ENCODE peak calls at places on chromosomes 13 and 19, in seven cellular contexts. A, P, D, X, L, F and M are unnamed samples.

GRCh38 chr13:107669356-107669755 is 546.0 kb downstream of the LIG4 start:
- DNase-seq in D (no peak), A (peak), F (no peak), P (no peak), L (no peak), X (no peak), M (no peak)

GRCh38 chr13:39527961-39528720 is 74.9 kb downstream of the LHFPL6 start:
- DNase-seq in X (peak), P (no peak), L (no peak), A (peak), F (peak), D (no peak), M (peak)

GRCh38 chr19:49019242-49019932 is 2.5 kb upstream of the LHB start:
- DNase-seq in D (peak), X (peak), L (peak), F (peak), A (peak), P (peak), M (no peak)

GRCh38 chr19:8629996-8630683 is at the start of gene NFILZ:
- DNase-seq in L (no peak), A (no peak), X (no peak), F (no peak), D (no peak), P (no peak), M (no peak)

GRCh38 chr13:66831317-66831716 is 398.8 kb downstream of the PCDH9 start:
- DNase-seq in X (no peak), A (no peak), D (no peak), F (no peak), P (no peak), L (no peak), M (no peak)

GRCh38 chr13:30047154-30047874 is 196.9 kb upstream of the UBL3 start:
- DNase-seq in P (no peak), X (no peak), D (no peak), L (no peak), F (no peak), A (no peak), M (no peak)

GRCh38 chr19:54481326-54481930 is 8.3 kb upstream of the CDC42EP5 start:
- DNase-seq in D (peak), A (peak), X (peak), F (no peak), L (no peak), P (peak), M (no peak)

GRCh38 chr13:68027311-68027710 is 797.2 kb upstream of the PCDH9 start:
- DNase-seq in D (no peak), L (no peak), F (no peak), X (no peak), A (no peak), P (no peak), M (no peak)

GRCh38 chr19:47102561-47103135 is 10.9 kb downstream of the ZC3H4 start:
- DNase-seq in L (no peak), D (no peak), F (no peak), X (no peak), A (no peak), P (no peak), M (no peak)

GRCh38 chr13:110126391-110126961 is 180.5 kb downstream of the COL4A1 start:
- DNase-seq in P (no peak), X (peak), A (peak), F (peak), L (peak), D (no peak), M (peak)

GRCh38 chr19:30222428-30222873 is 149.7 kb upstream of the ZNF536 start:
- DNase-seq in D (peak), A (no peak), X (no peak), L (no peak), F (no peak), P (peak), M (no peak)

GRCh38 chr13:21240586-21240985 is 64.1 kb downstream of the MRPL57 start:
- DNase-seq in L (no peak), A (peak), X (no peak), P (no peak), F (peak), D (no peak), M (peak)

GRCh38 chr19:31127132-31127967 is 221.9 kb downstream of the TSHZ3 start:
- DNase-seq in A (peak), X (no peak), L (peak), D (no peak), F (peak), P (no peak), M (peak)

GRCh38 chr19:35251456-35251855 is 2.7 kb downstream of the LSR start:
- DNase-seq in X (no peak), P (no peak), L (no peak), F (no peak), D (no peak), A (no peak), M (no peak)

GRCh38 chr13:20405691-20406090 is 120.0 kb downstream of the CRYL1 start:
- DNase-seq in L (no peak), X (peak), F (no peak), A (no peak), P (peak), D (no peak), M (no peak)

GRCh38 chr19:50790365-50790825 is at the start of gene ACP4:
- DNase-seq in X (no peak), L (no peak), D (no peak), P (no peak), F (no peak), A (no peak), M (no peak)

GRCh38 chr19:55485439-55486011 is 537 bp downstream of the NAT14 start:
- DNase-seq in L (no peak), X (no peak), D (no peak), F (no peak), A (no peak), P (no peak), M (no peak)

GRCh38 chr19:49421039-49421877 is 2.0 kb downstream of the PTH2 start:
- DNase-seq in F (peak), D (peak), A (peak), X (peak), L (peak), P (peak), M (no peak)

GRCh38 chr13:53165201-53165600 is 136.6 kb downstream of the OLFM4 start:
- DNase-seq in F (no peak), X (no peak), P (no peak), A (no peak), L (no peak), D (no peak), M (no peak)

GRCh38 chr19:45767410-45767880 is 1.6 kb downstream of the SIX5 start:
- DNase-seq in L (peak), D (peak), F (peak), A (peak), P (peak), X (peak), M (peak)

GRCh38 chr19:3408996-3409345 is 42.6 kb downstream of the NFIC start:
- DNase-seq in A (no peak), D (no peak), L (no peak), P (no peak), F (no peak), X (no peak), M (no peak)

DNA sequence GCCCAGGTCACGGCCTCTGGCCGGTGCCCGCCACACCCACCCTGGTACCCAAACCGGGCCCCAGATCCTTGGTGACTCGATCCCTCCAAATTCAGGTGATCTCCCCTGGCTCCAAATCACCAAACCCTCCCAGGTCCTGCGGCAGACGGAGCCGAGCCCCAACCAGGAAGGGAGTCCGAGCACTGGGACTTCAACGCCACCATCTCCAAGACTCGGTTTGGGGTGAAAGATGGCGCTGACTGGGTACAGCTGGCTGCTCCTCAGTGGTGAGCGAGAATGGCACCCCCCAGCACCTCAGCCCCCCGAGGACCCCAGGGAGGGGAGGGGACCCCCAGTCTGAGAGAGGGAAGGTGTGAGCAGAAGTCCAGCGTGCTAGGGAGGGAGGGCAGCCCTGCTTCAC is 2.3 kb downstream of the CEACAM16 start:
- DNase-seq in F (no peak), L (no peak), A (no peak), D (no peak), X (no peak), P (no peak), M (no peak)
- TF ChIP-seq CTCF in F (no peak), L (no peak), A (no peak), D (no peak), X (no peak), P (no peak), M (no peak)

GRCh38 chr19:4647676-4648644 is 8.6 kb downstream of the TNFAIP8L1 start:
- DNase-seq in X (no peak), D (no peak), F (no peak), A (peak), P (no peak), L (no peak), M (no peak)
- TF ChIP-seq CTCF in X (no peak), D (no peak), F (no peak), A (peak), P (no peak), L (peak), M (peak)

DNA sequence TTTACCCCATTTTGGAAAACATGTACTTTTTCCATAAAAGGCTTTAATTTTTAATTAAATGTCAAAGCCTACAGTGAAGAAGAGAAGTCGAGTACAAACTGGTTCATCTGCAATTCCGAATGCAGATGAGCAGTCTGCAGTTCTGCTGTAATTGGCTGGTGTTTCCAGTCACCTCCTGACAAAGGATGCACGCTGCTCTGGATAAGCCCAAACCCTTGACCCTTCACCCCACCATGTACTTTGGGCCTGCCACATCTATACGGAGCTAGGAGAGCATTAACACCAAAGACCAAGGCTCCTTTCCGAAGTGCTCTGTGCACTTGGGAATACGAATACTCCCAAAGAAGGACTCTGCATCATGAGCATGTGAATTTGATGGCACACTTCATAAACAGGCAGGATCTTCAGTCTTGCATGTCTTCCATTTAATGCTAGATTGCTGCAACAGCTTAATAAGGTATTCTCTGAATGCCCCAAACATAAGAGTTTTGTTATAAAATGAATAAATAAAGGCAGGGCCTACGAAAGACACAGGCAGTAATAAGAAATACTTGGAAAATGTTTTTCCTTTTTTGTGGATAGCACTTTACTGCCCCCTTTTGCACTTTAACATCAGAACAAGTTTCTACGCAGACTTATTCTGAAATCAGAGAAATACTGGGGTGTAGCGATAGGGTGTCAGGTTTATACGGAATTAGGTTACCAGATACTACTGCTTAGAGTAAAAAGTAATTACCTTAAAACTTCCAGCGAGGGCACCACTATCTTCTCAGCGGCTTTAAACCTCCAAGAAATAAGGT is 15.1 kb downstream of the EFNB2 start:
- DNase-seq in L (no peak), P (no peak), F (peak), D (no peak), X (no peak), A (peak), M (peak)
- TF ChIP-seq CTCF in L (peak), P (no peak), F (peak), D (peak), X (no peak), A (peak), M (peak)

DNA sequence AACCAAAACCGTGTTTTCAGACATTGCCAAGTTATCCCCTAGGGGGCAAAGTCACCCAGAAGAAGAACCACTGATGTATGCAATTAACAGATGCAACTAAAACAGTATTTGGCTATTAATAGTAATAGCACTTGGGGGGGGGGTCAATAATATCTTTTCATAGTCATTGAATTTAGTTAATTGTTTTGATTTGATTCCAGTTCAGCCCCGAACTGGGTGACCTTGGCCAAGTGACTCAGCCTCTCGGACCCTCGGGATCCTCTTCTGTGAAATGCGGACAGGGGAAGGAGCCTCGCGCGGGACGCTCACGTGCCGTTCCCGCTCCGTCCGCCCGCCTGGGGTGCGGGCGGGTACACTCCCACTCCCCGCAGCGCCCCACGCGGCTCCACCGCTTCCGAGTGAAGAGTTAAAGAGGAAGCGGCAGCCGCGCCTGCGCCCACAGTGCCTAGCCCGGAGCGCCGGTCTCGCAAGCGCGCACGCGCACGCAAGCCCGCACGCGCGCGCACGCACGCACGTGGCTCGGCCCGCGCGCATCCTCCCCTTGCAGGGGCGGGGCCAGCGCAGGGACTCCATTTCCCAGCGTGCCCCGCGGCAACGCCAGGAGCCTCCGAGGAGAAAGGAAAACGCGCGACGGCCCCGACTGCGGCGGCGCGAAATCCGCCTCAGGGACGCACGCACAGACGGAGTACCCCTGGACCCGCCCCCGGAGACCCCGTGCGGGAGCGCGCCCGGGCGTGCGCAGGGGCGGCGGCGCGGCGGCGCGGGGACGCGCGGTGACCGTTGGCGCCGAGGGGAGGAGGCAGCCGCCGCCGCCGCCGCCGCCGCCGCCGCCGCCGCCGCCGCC is at the start of gene DAZAP1:
- DNase-seq in D (peak), P (peak), A (peak), L (peak), X (peak), F (peak), M (peak)
- TF ChIP-seq CTCF in D (peak), P (peak), A (no peak), L (peak), X (peak), F (peak), M (peak)

GRCh38 chr19:56813531-56813930 is 27.0 kb downstream of the PEG3 start:
- DNase-seq in X (no peak), A (no peak), L (no peak), F (no peak), D (no peak), P (no peak), M (no peak)

GRCh38 chr19:56808717-56809392 is 31.7 kb downstream of the PEG3 start:
- DNase-seq in F (no peak), A (no peak), P (no peak), X (no peak), D (no peak), L (no peak), M (no peak)

GRCh38 chr19:56814656-56815055 is 25.9 kb downstream of the PEG3 start:
- DNase-seq in D (no peak), A (no peak), X (no peak), L (no peak), P (no peak), F (no peak), M (no peak)

GRCh38 chr19:56810260-56810659 is 30.3 kb downstream of the PEG3 start:
- DNase-seq in X (no peak), F (no peak), P (no peak), L (no peak), A (no peak), D (no peak), M (no peak)

GRCh38 chr19:56811480-56811879 is 29.0 kb downstream of the PEG3 start:
- DNase-seq in A (no peak), P (no peak), D (no peak), X (no peak), L (no peak), F (no peak), M (no peak)
- TF ChIP-seq CTCF in A (no peak), P (no peak), D (no peak), X (no peak), L (no peak), F (no peak), M (no peak)